ENCODE peak calls at places on chromosome 2, in five cellular contexts. One of them, this sample, is unnamed.

GRCh38 chr2:204751472-204751871 is 206.2 kb downstream of the PARD3B start:
- DNase-seq in left ventricle myocardium inferior: no peak
- DNase-seq in tibial artery: no peak
- DNase-seq in NCI-H2081: no peak
- DNase-seq in GM13976: no peak
- DNase-seq in this sample: no peak

GRCh38 chr2:164967781-164968228 is 12.5 kb upstream of the SLC38A11 start:
- DNase-seq in GM13976: no peak
- DNase-seq in left ventricle myocardium inferior: no peak
- DNase-seq in NCI-H2081: no peak
- DNase-seq in tibial artery: no peak
- DNase-seq in this sample: no peak

GRCh38 chr2:133486706-133487305 is 81.5 kb downstream of the NCKAP5 start:
- DNase-seq in NCI-H2081: no peak
- DNase-seq in left ventricle myocardium inferior: no peak
- DNase-seq in tibial artery: no peak
- DNase-seq in GM13976: no peak
- DNase-seq in this sample: no peak

GRCh38 chr2:213475433-213475832 is 191.2 kb downstream of the SPAG16 start:
- DNase-seq in GM13976: no peak
- DNase-seq in NCI-H2081: no peak
- DNase-seq in left ventricle myocardium inferior: no peak
- DNase-seq in tibial artery: no peak
- DNase-seq in this sample: no peak

GRCh38 chr2:126219081-126219480 is 436.9 kb upstream of the GYPC start:
- DNase-seq in tibial artery: no peak
- DNase-seq in NCI-H2081: no peak
- DNase-seq in GM13976: no peak
- DNase-seq in left ventricle myocardium inferior: no peak
- DNase-seq in this sample: no peak

GRCh38 chr2:20781656-20782265 is 41.1 kb downstream of the LDAH start:
- DNase-seq in GM13976: peak
- DNase-seq in tibial artery: no peak
- DNase-seq in NCI-H2081: peak
- DNase-seq in left ventricle myocardium inferior: no peak
- DNase-seq in this sample: peak

GRCh38 chr2:168455692-168456525 is at the start of gene CERS6:
- DNase-seq in GM13976: peak
- DNase-seq in NCI-H2081: peak
- DNase-seq in tibial artery: peak
- DNase-seq in left ventricle myocardium inferior: peak
- DNase-seq in this sample: peak

GRCh38 chr2:178317807-178318206 is 123.5 kb downstream of the OSBPL6 start:
- DNase-seq in GM13976: no peak
- DNase-seq in NCI-H2081: peak
- DNase-seq in tibial artery: no peak
- DNase-seq in left ventricle myocardium inferior: no peak
- DNase-seq in this sample: no peak

GRCh38 chr2:26043862-26044736 is 10.2 kb downstream of the RAB10 start:
- DNase-seq in NCI-H2081: no peak
- DNase-seq in GM13976: peak
- DNase-seq in left ventricle myocardium inferior: no peak
- DNase-seq in tibial artery: peak
- DNase-seq in this sample: no peak

GRCh38 chr2:241323777-241324176 is 8.1 kb downstream of the SEPTIN2 start:
- DNase-seq in tibial artery: no peak
- DNase-seq in NCI-H2081: no peak
- DNase-seq in GM13976: no peak
- DNase-seq in left ventricle myocardium inferior: no peak
- DNase-seq in this sample: no peak

GRCh38 chr2:28356095-28356911 is 36.4 kb upstream of the FOSL2 start:
- DNase-seq in left ventricle myocardium inferior: peak
- DNase-seq in NCI-H2081: peak
- DNase-seq in tibial artery: peak
- DNase-seq in GM13976: no peak
- DNase-seq in this sample: no peak

GRCh38 chr2:16656087-16656486 is 9.5 kb downstream of the CYRIA start:
- DNase-seq in GM13976: no peak
- DNase-seq in NCI-H2081: no peak
- DNase-seq in left ventricle myocardium inferior: no peak
- DNase-seq in tibial artery: no peak
- DNase-seq in this sample: no peak

GRCh38 chr2:197498937-197499593 is 575 bp downstream of the HSPD1 start:
- DNase-seq in NCI-H2081: peak
- DNase-seq in tibial artery: peak
- DNase-seq in left ventricle myocardium inferior: peak
- DNase-seq in GM13976: peak
- DNase-seq in this sample: peak

GRCh38 chr2:24354899-24355298 is 5.4 kb downstream of the ITSN2 start:
- DNase-seq in NCI-H2081: no peak
- DNase-seq in GM13976: no peak
- DNase-seq in tibial artery: no peak
- DNase-seq in left ventricle myocardium inferior: no peak
- DNase-seq in this sample: no peak

GRCh38 chr2:101509498-101510274 is 34.8 kb upstream of the RFX8 start:
- DNase-seq in left ventricle myocardium inferior: no peak
- DNase-seq in NCI-H2081: no peak
- DNase-seq in tibial artery: peak
- DNase-seq in GM13976: no peak
- DNase-seq in this sample: no peak

GRCh38 chr2:69082430-69082997 is 69.5 kb downstream of the ANTXR1 start:
- DNase-seq in NCI-H2081: peak
- DNase-seq in GM13976: no peak
- DNase-seq in left ventricle myocardium inferior: peak
- DNase-seq in tibial artery: peak
- DNase-seq in this sample: peak

GRCh38 chr2:197152451-197153228 is 157.9 kb downstream of the ANKRD44 start:
- DNase-seq in NCI-H2081: no peak
- DNase-seq in tibial artery: no peak
- DNase-seq in GM13976: peak
- DNase-seq in left ventricle myocardium inferior: no peak
- DNase-seq in this sample: no peak

GRCh38 chr2:23491622-23492336 is 106.8 kb downstream of the KLHL29 start:
- DNase-seq in GM13976: no peak
- DNase-seq in left ventricle myocardium inferior: no peak
- DNase-seq in NCI-H2081: no peak
- DNase-seq in tibial artery: no peak
- DNase-seq in this sample: no peak

GRCh38 chr2:120456867-120457266 is 110.9 kb downstream of the INHBB start:
- DNase-seq in GM13976: no peak
- DNase-seq in left ventricle myocardium inferior: no peak
- DNase-seq in tibial artery: no peak
- DNase-seq in NCI-H2081: no peak
- DNase-seq in this sample: no peak

This sample was measured in HTR-8/SVneo.